ENCODE peak calls at places on chromosomes 7 and 10, in six cellular contexts. R is activated CD8-positive, alpha-beta memory T cell treated with anti-CD3 and anti-CD28 coated beads, Interleukin-2, amount 50 U/mL, for 4 hours; U is WTC11; O is GM12865; X is GM13977; Q is HS-5. B is an unnamed sample.

GRCh38 chr10:46298346-46299266 is 11.8 kb downstream of the ANTXRL start:
- DNase-seq in R (no peak), U (no peak), O (no peak), X (no peak), Q (no peak), B (no peak)

GRCh38 chr10:28595618-28596017 is 62.7 kb downstream of the WAC start:
- DNase-seq in R (no peak), U (no peak), O (no peak), X (no peak), Q (no peak), B (peak)

GRCh38 chr10:132461683-132462231 is 64.8 kb downstream of the PWWP2B start:
- DNase-seq in R (no peak), U (no peak), O (no peak), X (no peak), Q (no peak), B (no peak)

GRCh38 chr10:104766341-104766740 is 125.3 kb downstream of the SORCS3 start:
- DNase-seq in R (no peak), U (no peak), O (no peak), X (no peak), Q (peak), B (no peak)

GRCh38 chr7:80098795-80099194 is 35.8 kb upstream of the GNAI1 start:
- DNase-seq in R (no peak), U (peak), O (no peak), X (no peak), Q (no peak), B (no peak)

GRCh38 chr7:55690-56248 is 136.6 kb upstream of the FAM20C start:
- DNase-seq in R (no peak), U (no peak), O (no peak), X (no peak), Q (no peak), B (no peak)

GRCh38 chr7:65980478-65981250 is 1.3 kb downstream of the GUSB start:
- DNase-seq in R (peak), U (no peak), O (peak), X (peak), Q (no peak), B (no peak)

GRCh38 chr7:123768493-123768892 is 19.7 kb upstream of the WASL start:
- DNase-seq in R (no peak), U (no peak), O (no peak), X (no peak), Q (no peak), B (no peak)

GRCh38 chr7:30896041-30896440 is 15.6 kb upstream of the AQP1 start:
- DNase-seq in R (no peak), U (no peak), O (no peak), X (no peak), Q (no peak), B (no peak)

GRCh38 chr10:31819393-31819820 is 109.2 kb downstream of the ARHGAP12 start:
- DNase-seq in R (no peak), U (no peak), O (no peak), X (no peak), Q (no peak), B (peak)

GRCh38 chr7:21910253-21910652 is 35.4 kb downstream of the CDCA7L start:
- DNase-seq in R (no peak), U (no peak), O (no peak), X (no peak), Q (no peak), B (no peak)

GRCh38 chr7:69861233-69861632 is 263.0 kb downstream of the AUTS2 start:
- DNase-seq in R (no peak), U (no peak), O (no peak), X (no peak), Q (no peak), B (no peak)